ENCODE peak calls at places on chromosomes 12 and 14, in nine cellular contexts. One of them, this sample, is unnamed.
A peak's percentile ranks its signal among the peaks of the same experiment; 100 is the strongest.

GRCh38 chr12:23585782-23586163 is 363.7 kb downstream of the SOX5 start:
- DNase-seq in thoracic aorta: no peak
- DNase-seq in sigmoid colon: no peak
- DNase-seq in PC-3: no peak
- DNase-seq in brain microvascular endothelial cell: no peak
- DNase-seq in mucosa of descending colon: no peak
- DNase-seq in H9: peak; percentile 95
- DNase-seq in tibial nerve: no peak
- DNase-seq in left ventricle myocardium inferior: no peak
- DNase-seq in this sample: no peak

GRCh38 chr12:131596115-131596514 is 114.8 kb upstream of the SFSWAP start:
- DNase-seq in brain microvascular endothelial cell: no peak
- DNase-seq in tibial nerve: no peak
- DNase-seq in H9: no peak
- DNase-seq in thoracic aorta: no peak
- DNase-seq in sigmoid colon: no peak
- DNase-seq in mucosa of descending colon: no peak
- DNase-seq in left ventricle myocardium inferior: no peak
- DNase-seq in PC-3: no peak
- DNase-seq in this sample: no peak

GRCh38 chr12:52249041-52249461 is 16.0 kb downstream of the KRT7 start:
- DNase-seq in PC-3: peak; percentile 62
- DNase-seq in brain microvascular endothelial cell: no peak
- DNase-seq in thoracic aorta: peak; percentile 33
- DNase-seq in mucosa of descending colon: no peak
- DNase-seq in sigmoid colon: peak; percentile 85
- DNase-seq in tibial nerve: no peak
- DNase-seq in H9: peak; percentile 25
- DNase-seq in left ventricle myocardium inferior: peak; percentile 64
- DNase-seq in this sample: no peak

GRCh38 chr12:22598763-22599161 is 26.2 kb upstream of the ETNK1 start:
- DNase-seq in mucosa of descending colon: no peak
- DNase-seq in PC-3: peak; percentile 35
- DNase-seq in H9: no peak
- DNase-seq in tibial nerve: no peak
- DNase-seq in left ventricle myocardium inferior: no peak
- DNase-seq in thoracic aorta: no peak
- DNase-seq in brain microvascular endothelial cell: no peak
- DNase-seq in sigmoid colon: no peak
- DNase-seq in this sample: no peak

GRCh38 chr12:2417761-2418160 is 365.0 kb downstream of the CACNA1C start:
- DNase-seq in brain microvascular endothelial cell: no peak
- DNase-seq in PC-3: no peak
- DNase-seq in sigmoid colon: peak; percentile 48
- DNase-seq in H9: peak; percentile 93
- DNase-seq in mucosa of descending colon: no peak
- DNase-seq in tibial nerve: no peak
- DNase-seq in thoracic aorta: no peak
- DNase-seq in left ventricle myocardium inferior: no peak
- DNase-seq in this sample: no peak

GRCh38 chr12:40342010-40342409 is 117.2 kb downstream of the LRRK2 start:
- DNase-seq in brain microvascular endothelial cell: no peak
- DNase-seq in left ventricle myocardium inferior: no peak
- DNase-seq in mucosa of descending colon: no peak
- DNase-seq in H9: no peak
- DNase-seq in thoracic aorta: no peak
- DNase-seq in PC-3: no peak
- DNase-seq in tibial nerve: no peak
- DNase-seq in sigmoid colon: no peak
- DNase-seq in this sample: no peak

GRCh38 chr14:86015511-86015910 is 485.6 kb downstream of the FLRT2 start:
- DNase-seq in H9: no peak
- DNase-seq in sigmoid colon: no peak
- DNase-seq in left ventricle myocardium inferior: no peak
- DNase-seq in mucosa of descending colon: no peak
- DNase-seq in PC-3: no peak
- DNase-seq in brain microvascular endothelial cell: peak; percentile 0
- DNase-seq in thoracic aorta: no peak
- DNase-seq in tibial nerve: no peak
- DNase-seq in this sample: no peak

GRCh38 chr12:52946334-52946733 is 2.6 kb upstream of the KRT18 start:
- DNase-seq in thoracic aorta: no peak
- DNase-seq in mucosa of descending colon: no peak
- DNase-seq in brain microvascular endothelial cell: no peak
- DNase-seq in tibial nerve: no peak
- DNase-seq in sigmoid colon: no peak
- DNase-seq in H9: no peak
- DNase-seq in left ventricle myocardium inferior: no peak
- DNase-seq in PC-3: no peak
- DNase-seq in this sample: no peak

GRCh38 chr14:104765517-104765916 is 12.6 kb downstream of the SIVA1 start:
- DNase-seq in H9: no peak
- DNase-seq in brain microvascular endothelial cell: no peak
- DNase-seq in sigmoid colon: no peak
- DNase-seq in tibial nerve: no peak
- DNase-seq in mucosa of descending colon: no peak
- DNase-seq in left ventricle myocardium inferior: no peak
- DNase-seq in PC-3: no peak
- DNase-seq in thoracic aorta: no peak
- DNase-seq in this sample: no peak

DNA sequence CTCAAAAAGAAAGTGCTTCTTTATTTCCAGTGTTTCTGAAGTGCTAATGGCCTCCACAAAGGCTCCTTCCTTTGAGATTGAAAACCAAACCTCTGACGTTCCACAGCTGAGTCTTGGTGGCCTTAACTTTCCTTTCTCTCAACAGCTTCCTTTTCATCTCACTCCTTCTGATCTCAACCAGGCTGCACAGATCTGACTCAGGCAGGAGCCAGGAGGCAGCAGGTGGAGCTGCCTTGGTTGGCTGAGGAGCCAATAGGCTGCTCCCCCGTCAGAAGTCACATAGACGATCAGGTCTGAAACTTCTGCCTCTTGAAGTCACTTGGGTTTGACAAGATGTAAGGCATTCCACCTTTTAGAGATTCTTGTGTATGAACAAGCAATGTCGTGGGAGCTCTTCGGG is 9.1 kb upstream of the KCNA5 start:
- DNase-seq in brain microvascular endothelial cell: no peak
- DNase-seq in left ventricle myocardium inferior: no peak
- DNase-seq in mucosa of descending colon: no peak
- DNase-seq in sigmoid colon: no peak
- DNase-seq in tibial nerve: no peak
- DNase-seq in H9: no peak
- DNase-seq in PC-3: no peak
- DNase-seq in thoracic aorta: no peak
- DNase-seq in this sample: no peak
- TF ChIP-seq CTCF in brain microvascular endothelial cell: no peak
- TF ChIP-seq CTCF in left ventricle myocardium inferior: no peak
- TF ChIP-seq CTCF in mucosa of descending colon: no peak
- TF ChIP-seq CTCF in sigmoid colon: no peak
- TF ChIP-seq CTCF in tibial nerve: no peak
- TF ChIP-seq CTCF in H9: no peak
- TF ChIP-seq CTCF in PC-3: no peak
- TF ChIP-seq CTCF in thoracic aorta: no peak
- TF ChIP-seq CTCF in this sample: no peak

DNA sequence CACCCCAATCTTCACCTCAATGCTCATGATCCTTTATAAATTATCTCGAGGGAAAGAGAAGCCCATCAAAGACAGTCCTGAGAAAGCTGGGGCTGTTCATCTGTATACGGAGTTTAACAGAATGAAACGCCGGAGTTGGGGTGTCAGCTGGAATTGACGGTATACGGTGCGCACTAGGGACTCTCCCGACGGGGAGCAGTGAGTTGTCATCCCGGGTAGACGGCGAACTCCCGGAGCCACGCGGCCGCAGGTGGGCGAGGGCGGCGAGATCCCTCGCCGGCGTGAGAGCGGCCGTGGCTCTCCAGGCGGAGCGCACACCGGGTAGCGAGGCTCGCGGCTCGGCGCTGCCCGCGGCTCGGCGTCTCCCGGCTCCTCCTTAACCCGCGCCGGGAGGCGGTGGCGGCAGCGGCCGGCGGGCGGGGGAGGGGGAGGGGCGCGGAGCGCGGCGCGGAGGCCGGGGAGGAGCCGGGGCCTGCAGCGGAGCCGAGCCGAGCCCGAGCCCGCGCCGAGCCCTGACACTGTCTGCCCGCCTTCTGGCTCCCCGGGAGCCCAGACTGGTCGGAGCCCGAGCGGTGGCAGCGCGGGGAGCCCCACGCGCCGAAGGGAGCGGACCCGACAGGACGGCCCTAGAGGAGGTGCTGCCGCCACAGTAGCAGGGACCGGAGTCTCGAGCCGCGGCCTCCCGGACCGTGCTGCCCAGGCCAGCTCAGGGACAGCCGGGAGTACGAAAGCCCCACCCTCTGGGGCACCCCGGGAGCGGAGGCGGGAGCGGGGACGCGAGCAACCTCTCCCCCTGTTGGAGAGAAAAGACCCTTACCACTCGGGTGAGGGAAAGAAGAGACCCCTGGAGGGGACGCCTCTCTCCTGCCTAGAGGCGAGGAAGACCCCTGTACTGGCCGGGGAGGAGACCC is at the start of gene FOXJ2:
- DNase-seq in brain microvascular endothelial cell: peak; percentile 45
- DNase-seq in H9: peak; percentile 65
- DNase-seq in left ventricle myocardium inferior: peak; percentile 88
- DNase-seq in tibial nerve: peak; percentile 64
- DNase-seq in thoracic aorta: no peak
- DNase-seq in mucosa of descending colon: peak; percentile 79
- DNase-seq in PC-3: peak; percentile 69
- DNase-seq in sigmoid colon: peak; percentile 90
- DNase-seq in this sample: peak; percentile 32
- TF ChIP-seq CTCF in brain microvascular endothelial cell: no peak
- TF ChIP-seq CTCF in H9: peak; percentile 47
- TF ChIP-seq CTCF in left ventricle myocardium inferior: no peak
- TF ChIP-seq CTCF in tibial nerve: no peak
- TF ChIP-seq CTCF in thoracic aorta: no peak
- TF ChIP-seq CTCF in mucosa of descending colon: no peak
- TF ChIP-seq CTCF in PC-3: no peak
- TF ChIP-seq CTCF in sigmoid colon: no peak
- TF ChIP-seq CTCF in this sample: peak; percentile 47

DNA sequence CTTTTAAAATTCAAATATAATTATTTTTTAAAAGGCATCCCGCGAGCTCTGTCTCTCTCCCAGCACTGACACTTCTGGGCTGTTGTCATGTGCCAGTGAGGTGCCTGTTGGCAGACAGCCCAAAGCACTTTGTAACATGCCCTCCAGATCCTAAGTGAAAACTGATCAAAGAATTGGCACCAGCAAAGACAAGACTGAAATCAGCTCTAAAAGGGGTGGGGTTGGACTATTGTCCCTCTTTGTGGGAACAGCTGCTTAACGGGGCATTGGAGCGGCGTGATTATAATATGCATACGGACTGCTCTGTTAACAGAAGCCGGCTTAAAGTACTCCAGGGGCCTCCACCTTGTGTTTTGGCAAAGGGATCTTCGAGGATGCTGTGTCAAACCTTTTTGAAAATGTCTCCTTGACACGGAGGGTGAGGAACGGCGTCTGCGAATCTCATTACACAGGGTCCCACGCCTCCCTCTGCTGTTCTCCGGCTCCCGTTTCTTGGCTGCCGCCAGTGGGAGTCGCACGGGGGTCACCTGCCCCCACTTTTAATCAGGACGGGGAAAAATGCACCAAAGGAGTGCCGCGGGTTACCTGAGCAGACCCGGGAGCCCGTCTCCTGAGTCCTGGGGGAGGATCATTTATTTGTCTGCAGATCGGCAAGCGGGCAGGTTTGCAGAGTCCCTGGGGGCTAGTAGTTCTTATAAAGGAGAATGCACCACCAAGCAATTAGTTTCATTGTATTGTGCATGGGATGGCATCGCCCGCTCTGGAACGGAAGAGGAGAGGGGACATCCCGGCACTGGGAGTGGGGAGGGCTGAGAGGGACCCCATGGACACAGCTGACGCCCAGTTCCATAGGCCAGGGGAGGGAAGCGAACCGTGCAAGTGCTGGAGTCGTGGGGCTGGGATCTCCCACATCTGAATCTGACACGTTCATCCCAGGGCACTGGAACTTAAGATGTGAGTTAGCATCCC is 44.3 kb downstream of the SPRING1 start:
- DNase-seq in left ventricle myocardium inferior: no peak
- DNase-seq in tibial nerve: no peak
- DNase-seq in mucosa of descending colon: peak; percentile 70
- DNase-seq in PC-3: no peak
- DNase-seq in H9: no peak
- DNase-seq in sigmoid colon: no peak
- DNase-seq in thoracic aorta: no peak
- DNase-seq in brain microvascular endothelial cell: no peak
- DNase-seq in this sample: no peak
- TF ChIP-seq CTCF in left ventricle myocardium inferior: no peak
- TF ChIP-seq CTCF in tibial nerve: no peak
- TF ChIP-seq CTCF in mucosa of descending colon: no peak
- TF ChIP-seq CTCF in PC-3: no peak
- TF ChIP-seq CTCF in H9: no peak
- TF ChIP-seq CTCF in sigmoid colon: no peak
- TF ChIP-seq CTCF in thoracic aorta: no peak
- TF ChIP-seq CTCF in brain microvascular endothelial cell: no peak
- TF ChIP-seq CTCF in this sample: peak; percentile 6

GRCh38 chr14:90981658-90982057 is 78.8 kb downstream of the RPS6KA5 start:
- DNase-seq in brain microvascular endothelial cell: no peak
- DNase-seq in thoracic aorta: no peak
- DNase-seq in left ventricle myocardium inferior: no peak
- DNase-seq in H9: no peak
- DNase-seq in sigmoid colon: no peak
- DNase-seq in PC-3: no peak
- DNase-seq in tibial nerve: no peak
- DNase-seq in mucosa of descending colon: no peak
- DNase-seq in this sample: no peak

GRCh38 chr14:90987140-90987539 is 73.3 kb downstream of the RPS6KA5 start:
- DNase-seq in left ventricle myocardium inferior: no peak
- DNase-seq in brain microvascular endothelial cell: no peak
- DNase-seq in thoracic aorta: no peak
- DNase-seq in mucosa of descending colon: no peak
- DNase-seq in sigmoid colon: no peak
- DNase-seq in H9: no peak
- DNase-seq in PC-3: peak; percentile 43
- DNase-seq in tibial nerve: no peak
- DNase-seq in this sample: no peak

GRCh38 chr14:90983560-90983959 is 76.9 kb downstream of the RPS6KA5 start:
- DNase-seq in brain microvascular endothelial cell: no peak
- DNase-seq in sigmoid colon: no peak
- DNase-seq in PC-3: no peak
- DNase-seq in thoracic aorta: no peak
- DNase-seq in H9: no peak
- DNase-seq in tibial nerve: no peak
- DNase-seq in mucosa of descending colon: no peak
- DNase-seq in left ventricle myocardium inferior: no peak
- DNase-seq in this sample: no peak

GRCh38 chr14:90985601-90986242 is 74.7 kb downstream of the RPS6KA5 start:
- DNase-seq in mucosa of descending colon: no peak
- DNase-seq in sigmoid colon: no peak
- DNase-seq in thoracic aorta: no peak
- DNase-seq in PC-3: no peak
- DNase-seq in H9: no peak
- DNase-seq in brain microvascular endothelial cell: no peak
- DNase-seq in left ventricle myocardium inferior: no peak
- DNase-seq in tibial nerve: no peak
- DNase-seq in this sample: no peak

DNA sequence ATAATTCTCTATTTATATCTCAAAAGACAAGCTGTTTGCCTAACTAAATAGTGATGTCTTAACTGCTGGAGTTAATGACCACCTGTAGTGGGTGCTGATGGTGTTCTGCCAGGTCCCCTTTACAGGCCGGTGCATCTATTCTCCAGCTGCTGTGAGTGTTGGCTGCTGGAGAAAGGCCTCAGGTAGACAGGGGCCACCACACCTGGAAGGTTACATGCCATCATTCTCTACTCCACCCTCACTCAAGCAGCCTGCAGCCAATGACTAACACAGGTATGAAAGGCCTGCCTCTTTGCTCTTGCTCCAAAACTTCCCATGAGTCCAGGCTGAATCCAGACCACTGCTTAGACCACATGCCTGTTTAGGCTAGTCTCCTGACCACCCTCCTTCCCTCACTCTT is 73.9 kb downstream of the RPS6KA5 start:
- DNase-seq in brain microvascular endothelial cell: no peak
- DNase-seq in H9: peak; percentile 34
- DNase-seq in thoracic aorta: no peak
- DNase-seq in sigmoid colon: no peak
- DNase-seq in tibial nerve: no peak
- DNase-seq in PC-3: peak; percentile 37
- DNase-seq in left ventricle myocardium inferior: no peak
- DNase-seq in mucosa of descending colon: no peak
- DNase-seq in this sample: no peak
- TF ChIP-seq CTCF in brain microvascular endothelial cell: no peak
- TF ChIP-seq CTCF in H9: no peak
- TF ChIP-seq CTCF in thoracic aorta: no peak
- TF ChIP-seq CTCF in sigmoid colon: no peak
- TF ChIP-seq CTCF in tibial nerve: no peak
- TF ChIP-seq CTCF in PC-3: no peak
- TF ChIP-seq CTCF in left ventricle myocardium inferior: no peak
- TF ChIP-seq CTCF in mucosa of descending colon: no peak
- TF ChIP-seq CTCF in this sample: no peak

This sample was measured in HFFc6.